ENCODE peak calls at places on chromosomes 6 and 20, in six cellular contexts. H is fibroblast of lung, X is caudate nucleus, Y is upper lobe of right lung, W is substantia nigra, G is IMR-90. U is an unnamed sample.

GRCh38 chr6:149150301-149150700 is 167.2 kb upstream of the TAB2 start:
- DNase-seq in Y (no peak), W (no peak), H (no peak), G (no peak), X (no peak), U (no peak)

GRCh38 chr20:41078329-41078728 is 49.7 kb downstream of the TOP1 start:
- DNase-seq in W (no peak), H (peak), Y (no peak), G (peak), X (no peak), U (peak)

GRCh38 chr6:106630366-106630765 is 988 bp downstream of the QRSL1 start:
- DNase-seq in X (no peak), H (no peak), Y (no peak), W (no peak), G (no peak), U (peak)

GRCh38 chr6:215335-216034 is 76.8 kb upstream of the DUSP22 start:
- DNase-seq in H (peak), X (no peak), G (peak), Y (peak), W (no peak), U (peak)

GRCh38 chr6:126077810-126078791 is 91.8 kb downstream of the TRMT11 start:
- DNase-seq in W (no peak), H (peak), G (peak), Y (no peak), X (no peak), U (no peak)

GRCh38 chr6:169967687-169968086 is 216.3 kb downstream of the ERMARD start:
- DNase-seq in W (no peak), H (no peak), G (no peak), X (no peak), Y (no peak), U (no peak)

GRCh38 chr20:63567382-63568169 is 6.5 kb downstream of the HELZ2 start:
- DNase-seq in H (no peak), Y (peak), W (no peak), G (no peak), X (no peak), U (peak)

GRCh38 chr6:151806757-151807512 is 547 bp upstream of the ESR1 start:
- DNase-seq in X (no peak), G (no peak), H (no peak), W (no peak), Y (no peak), U (no peak)

GRCh38 chr20:32474967-32475819 is 109.9 kb downstream of the NOL4L start:
- DNase-seq in Y (peak), G (peak), W (peak), H (peak), X (peak), U (no peak)

GRCh38 chr6:83117802-83118201 is 50.3 kb downstream of the DOP1A start:
- DNase-seq in Y (no peak), X (no peak), G (no peak), H (no peak), W (no peak), U (no peak)

GRCh38 chr6:106623039-106623438 is 6.3 kb downstream of the RTN4IP1 start:
- DNase-seq in X (no peak), G (no peak), Y (no peak), W (no peak), H (no peak), U (no peak)

GRCh38 chr20:38065764-38066375 is 32.3 kb downstream of the RPRD1B start:
- DNase-seq in G (no peak), Y (no peak), X (no peak), W (no peak), H (no peak), U (no peak)

GRCh38 chr6:161228911-161229591 is 44.8 kb downstream of the AGPAT4 start:
- DNase-seq in W (no peak), G (peak), Y (no peak), X (peak), H (peak), U (no peak)

GRCh38 chr6:156191895-156192294 is 585.3 kb upstream of the ARID1B start:
- DNase-seq in H (no peak), W (no peak), X (no peak), Y (no peak), G (no peak), U (no peak)

GRCh38 chr6:112743343-112743742 is 396.2 kb downstream of the RFPL4B start:
- DNase-seq in G (no peak), X (no peak), W (no peak), Y (no peak), H (no peak), U (no peak)

GRCh38 chr6:37048851-37049734 is 43.6 kb downstream of the FGD2 start:
- DNase-seq in G (peak), W (no peak), X (no peak), Y (no peak), H (peak), U (peak)

GRCh38 chr6:169851641-169852503 is 100.5 kb downstream of the ERMARD start:
- DNase-seq in H (no peak), X (no peak), W (no peak), G (no peak), Y (peak), U (no peak)

GRCh38 chr6:89194559-89194958 is 22.6 kb downstream of the GABRR1 start:
- DNase-seq in G (no peak), X (no peak), H (no peak), W (no peak), Y (no peak), U (no peak)

GRCh38 chr6:149094934-149095341 is 222.6 kb upstream of the TAB2 start:
- DNase-seq in Y (no peak), W (no peak), H (peak), G (peak), X (no peak), U (no peak)

GRCh38 chr6:109783245-109783990 is 92.3 kb downstream of the FIG4 start:
- DNase-seq in X (no peak), H (no peak), W (no peak), Y (no peak), G (peak), U (no peak)

GRCh38 chr20:45044084-45044573 is 56.8 kb downstream of the KCNS1 start:
- DNase-seq in Y (no peak), X (peak), W (no peak), H (peak), G (peak), U (peak)

GRCh38 chr6:168196385-168196860 is 117.4 kb upstream of the FRMD1 start:
- DNase-seq in G (no peak), H (no peak), Y (peak), W (no peak), X (no peak), U (no peak)

GRCh38 chr20:11777861-11778570 is 139.7 kb upstream of the BTBD3 start:
- DNase-seq in X (no peak), G (peak), H (peak), Y (no peak), W (no peak), U (no peak)

GRCh38 chr20:59439243-59439642 is 138.8 kb downstream of the EDN3 start:
- DNase-seq in Y (no peak), H (no peak), W (no peak), G (no peak), X (no peak), U (no peak)

GRCh38 chr20:41411458-41411857 is 44.8 kb upstream of the EMILIN3 start:
- DNase-seq in X (no peak), H (peak), G (peak), Y (no peak), W (no peak), U (peak)

GRCh38 chr20:50224553-50225255 is 34.1 kb downstream of the CEBPB start:
- DNase-seq in W (no peak), G (peak), X (no peak), Y (peak), H (peak), U (no peak)

GRCh38 chr20:60037120-60037499 is 78.9 kb downstream of the CDH26 start:
- DNase-seq in Y (no peak), G (peak), X (no peak), W (no peak), H (no peak), U (no peak)

GRCh38 chr6:18237167-18237566 is 27.2 kb downstream of the DEK start:
- DNase-seq in G (no peak), H (no peak), Y (no peak), X (no peak), W (no peak), U (no peak)

GRCh38 chr6:42128460-42129359 is 13.7 kb downstream of the C6orf132 start:
- DNase-seq in Y (no peak), H (peak), G (no peak), W (no peak), X (no peak), U (no peak)

GRCh38 chr6:119303164-119303887 is 46.2 kb downstream of the MAN1A1 start:
- DNase-seq in Y (no peak), G (no peak), X (no peak), W (no peak), H (peak), U (no peak)

GRCh38 chr6:109187399-109188114 is 92.2 kb downstream of the CEP57L1 start:
- DNase-seq in Y (no peak), H (peak), W (peak), X (peak), G (peak), U (peak)

GRCh38 chr6:6980999-6981581 is 126.7 kb upstream of the RREB1 start:
- DNase-seq in X (no peak), H (peak), Y (no peak), G (no peak), W (no peak), U (no peak)

GRCh38 chr6:22821664-22822320 is 252.4 kb downstream of the HDGFL1 start:
- DNase-seq in H (peak), W (no peak), X (no peak), G (peak), Y (no peak), U (no peak)
- H3K27ac ChIP-seq in H (no peak), W (no peak), X (no peak), G (no peak), Y (no peak), U (no peak)

GRCh38 chr20:62305149-62305764 is 2.5 kb downstream of the ADRM1 start:
- DNase-seq in H (no peak), X (no peak), W (no peak), G (no peak), Y (no peak), U (no peak)
- H3K27ac ChIP-seq in H (no peak), X (no peak), W (no peak), G (no peak), Y (peak), U (no peak)

GRCh38 chr6:49543087-49543858 is 7.2 kb upstream of the C6orf141 start:
- DNase-seq in W (no peak), G (no peak), X (no peak), Y (no peak), H (no peak), U (no peak)

GRCh38 chr6:49540614-49541013 is 9.9 kb upstream of the C6orf141 start:
- DNase-seq in Y (no peak), H (no peak), W (no peak), X (no peak), G (no peak), U (no peak)

GRCh38 chr6:49541210-49541724 is 9.2 kb upstream of the C6orf141 start:
- DNase-seq in W (no peak), G (peak), X (peak), Y (no peak), H (peak), U (no peak)

GRCh38 chr6:49539102-49539501 is 11.4 kb upstream of the C6orf141 start:
- DNase-seq in G (no peak), W (no peak), Y (no peak), H (no peak), X (no peak), U (no peak)

DNA sequence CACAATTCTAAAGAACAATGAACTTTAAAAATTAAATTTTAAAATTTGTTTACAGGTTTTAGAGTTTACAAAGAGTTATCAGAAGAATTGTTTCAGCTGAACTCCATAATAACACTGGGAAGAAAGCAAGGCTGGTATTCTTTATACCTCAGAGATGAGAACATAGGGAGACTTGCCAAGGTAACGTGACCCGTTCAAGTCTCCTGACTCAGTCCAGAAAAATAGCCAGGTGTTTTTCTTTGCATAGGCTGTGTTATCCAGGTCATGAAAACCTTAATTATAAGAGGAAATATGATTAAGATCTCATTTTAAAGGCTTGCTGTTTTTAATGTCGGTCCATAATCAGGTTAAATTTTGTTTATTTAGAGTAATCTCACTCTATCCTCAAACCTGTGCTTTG is 8.5 kb upstream of the C6orf141 start:
- DNase-seq in H (no peak), G (no peak), X (no peak), Y (no peak), W (no peak), U (no peak)
- H3K27ac ChIP-seq in H (no peak), G (no peak), X (no peak), Y (no peak), W (no peak), U (no peak)

GRCh38 chr6:43911354-43911624 is 141.3 kb downstream of the VEGFA start:
- DNase-seq in Y (no peak), W (no peak), X (no peak), G (peak), H (no peak), U (no peak)
- H3K27ac ChIP-seq in Y (no peak), W (no peak), X (no peak), G (peak), H (no peak), U (no peak)